ENCODE peak calls at places on chromosomes 3 and 15, in seven cellular contexts. O is H1, M is K562, K is SK-N-SH, H is HCT116, W is GM12878, X is HepG2. U is an unnamed sample.

GRCh38 chr3:173644086-173645082 is 246.8 kb downstream of the NLGN1 start:
- DNase-seq in O (no peak), M (no peak), K (no peak), H (no peak), W (no peak), X (no peak), U (no peak)

GRCh38 chr3:13091898-13092620 is 18.8 kb upstream of the IQSEC1 start:
- DNase-seq in O (peak), M (peak), K (peak), H (peak), W (no peak), X (peak), U (peak)

GRCh38 chr15:36899696-36900095 is 200.7 kb downstream of the MEIS2 start:
- DNase-seq in O (no peak), M (no peak), K (no peak), H (no peak), W (no peak), X (no peak), U (no peak)

GRCh38 chr3:119912220-119912619 is 130.3 kb downstream of the NR1I2 start:
- DNase-seq in O (no peak), M (no peak), K (no peak), H (no peak), W (no peak), X (no peak), U (no peak)

GRCh38 chr15:58167095-58167591 is 29.0 kb downstream of the AQP9 start:
- DNase-seq in O (no peak), M (no peak), K (no peak), H (no peak), W (no peak), X (peak), U (no peak)

GRCh38 chr3:177418787-177419186 is 221.5 kb upstream of the TBL1XR1 start:
- DNase-seq in O (no peak), M (no peak), K (no peak), H (no peak), W (no peak), X (no peak), U (no peak)

GRCh38 chr3:196967412-196968232 is 1.0 kb downstream of the PIGZ start:
- DNase-seq in O (no peak), M (no peak), K (no peak), H (no peak), W (no peak), X (no peak), U (no peak)

GRCh38 chr3:10283638-10284037 is 9.1 kb downstream of the GHRL start:
- DNase-seq in O (no peak), M (no peak), K (peak), H (no peak), W (no peak), X (no peak), U (no peak)

GRCh38 chr15:72614810-72615532 is 39.5 kb upstream of the GOLGA6B start:
- DNase-seq in O (no peak), M (no peak), K (no peak), H (no peak), W (no peak), X (no peak), U (no peak)

GRCh38 chr3:1792466-1792865 is 306.2 kb upstream of the CNTN4 start:
- DNase-seq in O (no peak), M (no peak), K (no peak), H (no peak), W (no peak), X (no peak), U (no peak)

GRCh38 chr3:25447285-25447684 is 19.2 kb downstream of the RARB start:
- DNase-seq in O (no peak), M (no peak), K (no peak), H (no peak), W (no peak), X (no peak), U (no peak)

GRCh38 chr15:101024111-101024695 is 105.0 kb downstream of the LRRK1 start:
- DNase-seq in O (no peak), M (no peak), K (no peak), H (no peak), W (no peak), X (no peak), U (no peak)

DNA sequence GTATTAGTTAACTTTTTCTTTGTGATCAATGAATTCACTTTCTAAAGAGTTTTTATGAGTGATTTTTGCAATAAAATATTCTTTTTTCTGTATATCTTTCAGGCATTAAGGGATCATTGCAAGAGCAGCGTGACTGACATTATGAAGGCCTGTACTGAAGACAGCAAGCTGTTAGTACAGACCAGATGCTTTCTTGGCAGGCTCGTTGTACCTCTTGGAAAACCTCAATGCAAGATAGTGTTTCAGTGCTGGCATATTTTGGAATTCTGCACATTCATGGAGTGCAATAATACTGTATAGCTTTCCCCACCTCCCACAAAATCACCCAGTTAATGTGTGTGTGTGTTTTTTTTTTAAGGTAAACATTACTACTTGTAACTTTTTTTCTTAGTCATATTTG is 24.4 kb downstream of the SELENOT start:
- DNase-seq in O (no peak), M (no peak), K (no peak), H (no peak), W (no peak), X (no peak), U (no peak)
- TF ChIP-seq JUND in O (no peak), M (no peak), K (no peak), H (no peak), W (no peak), X (no peak), U (no peak)

GRCh38 chr3:9224490-9224889 is 25.0 kb downstream of the SRGAP3 start:
- DNase-seq in O (no peak), M (no peak), K (no peak), H (no peak), W (peak), X (no peak), U (no peak)

GRCh38 chr3:9229325-9229724 is 20.1 kb downstream of the SRGAP3 start:
- DNase-seq in O (no peak), M (no peak), K (peak), H (no peak), W (no peak), X (no peak), U (no peak)

GRCh38 chr3:9225268-9225667 is 24.2 kb downstream of the SRGAP3 start:
- DNase-seq in O (no peak), M (no peak), K (no peak), H (no peak), W (no peak), X (no peak), U (no peak)

GRCh38 chr3:9223683-9224082 is 25.8 kb downstream of the SRGAP3 start:
- DNase-seq in O (no peak), M (no peak), K (peak), H (no peak), W (no peak), X (no peak), U (no peak)

DNA sequence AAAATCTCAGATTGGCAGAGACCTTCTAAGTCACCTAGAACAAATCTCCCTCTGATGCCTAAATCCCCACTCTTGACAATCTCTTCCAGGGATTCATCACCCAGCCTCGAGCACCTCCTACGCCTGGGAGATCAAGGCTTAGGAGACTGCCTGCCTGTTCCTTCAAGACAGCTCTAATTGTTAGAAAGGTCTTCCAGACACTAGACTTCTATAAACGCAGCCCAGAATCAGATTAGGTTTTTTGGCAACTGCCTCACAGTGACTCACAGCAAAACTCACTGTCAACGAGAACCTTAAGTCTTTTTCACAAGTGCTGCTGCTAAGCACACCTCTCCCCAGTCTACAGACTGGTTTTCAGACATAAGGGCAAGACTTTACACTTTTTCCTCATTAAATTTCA is 23.1 kb downstream of the SRGAP3 start:
- DNase-seq in O (no peak), M (no peak), K (no peak), H (no peak), W (no peak), X (no peak), U (peak)
- TF ChIP-seq JUND in O (no peak), M (no peak), K (peak), H (no peak), W (no peak), X (no peak), U (no peak)

GRCh38 chr15:68995754-68996141 is 18.7 kb upstream of the NOX5 start:
- DNase-seq in O (no peak), M (no peak), K (no peak), H (no peak), W (no peak), X (no peak), U (no peak)
- TF ChIP-seq JUND in O (no peak), M (no peak), K (no peak), H (no peak), W (no peak), X (no peak), U (no peak)

DNA sequence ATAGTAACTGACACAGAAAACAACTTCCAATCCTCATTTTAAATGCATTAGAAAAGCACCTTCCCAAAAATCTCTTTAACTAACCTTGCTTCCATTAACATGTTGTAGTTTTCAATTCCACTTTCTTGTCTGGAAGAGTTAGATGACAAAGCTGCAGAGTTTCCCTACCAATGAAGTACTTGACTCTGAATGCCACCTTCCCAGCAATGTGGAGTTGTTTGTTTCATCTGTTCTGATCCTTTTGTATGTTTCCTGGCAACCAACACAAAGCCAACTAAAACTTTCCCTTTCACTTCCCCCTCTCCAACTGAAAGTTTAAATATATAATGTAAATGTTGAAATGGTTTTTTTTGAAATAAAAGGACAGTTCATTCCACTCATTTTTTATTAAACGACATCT is at the start of gene WDR49:
- DNase-seq in O (peak), M (no peak), K (no peak), H (no peak), W (no peak), X (no peak), U (peak)
- TF ChIP-seq JUND in O (no peak), M (no peak), K (no peak), H (no peak), W (no peak), X (no peak), U (no peak)

GRCh38 chr15:62946940-62947339 is 95.6 kb upstream of the TPM1 start:
- DNase-seq in O (no peak), M (no peak), K (no peak), H (no peak), W (no peak), X (no peak), U (no peak)
- TF ChIP-seq JUND in O (no peak), M (no peak), K (no peak), H (no peak), W (no peak), X (no peak), U (no peak)

U was measured in T47D.